ENCODE peak calls at places on chromosomes 12 and 14, in five cellular contexts. A is IMR-90, C is neuronal stem cell, V is mesendoderm, W is H9. K is an unnamed sample.

GRCh38 chr12:4957781-4958180 is 48.1 kb downstream of the KCNA1 start:
- DNase-seq in A (no peak), C (no peak), V (no peak), W (no peak), K (no peak)

GRCh38 chr12:94534761-94535613 is 75.3 kb upstream of the CEP83 start:
- DNase-seq in A (no peak), C (peak), V (no peak), W (no peak), K (no peak)

GRCh38 chr12:85441740-85442139 is 161.7 kb downstream of the ALX1 start:
- DNase-seq in A (peak), C (no peak), V (no peak), W (no peak), K (no peak)

GRCh38 chr14:56339855-56340701 is 221.9 kb downstream of the PELI2 start:
- DNase-seq in A (peak), C (peak), V (peak), W (peak), K (peak)

GRCh38 chr14:74843653-74844052 is 32.3 kb downstream of the PROX2 start:
- DNase-seq in A (peak), C (no peak), V (no peak), W (no peak), K (peak)

GRCh38 chr12:101875112-101875961 is 2.0 kb upstream of the DRAM1 start:
- DNase-seq in A (peak), C (no peak), V (no peak), W (no peak), K (no peak)

GRCh38 chr12:42744539-42745156 is 155.1 kb upstream of the PRICKLE1 start:
- DNase-seq in A (no peak), C (no peak), V (peak), W (no peak), K (peak)

GRCh38 chr14:69580009-69580577 is 5.4 kb upstream of the CCDC177 start:
- DNase-seq in A (peak), C (no peak), V (peak), W (peak), K (peak)

GRCh38 chr14:72974661-72975060 is 48.4 kb downstream of the DCAF4 start:
- DNase-seq in A (no peak), C (no peak), V (no peak), W (no peak), K (no peak)

GRCh38 chr12:46208370-46208769 is 60.5 kb downstream of the SLC38A1 start:
- DNase-seq in A (no peak), C (no peak), V (no peak), W (no peak), K (no peak)

GRCh38 chr12:100927825-100928224 is 133.2 kb downstream of the ANO4 start:
- DNase-seq in A (peak), C (no peak), V (no peak), W (no peak), K (no peak)

GRCh38 chr12:93990832-93991748 is 157.3 kb upstream of the PLXNC1 start:
- DNase-seq in A (peak), C (peak), V (peak), W (peak), K (no peak)

GRCh38 chr12:33357181-33357580 is 82.4 kb downstream of the SYT10 start:
- DNase-seq in A (no peak), C (no peak), V (no peak), W (no peak), K (peak)

GRCh38 chr12:67752226-67752732 is 103.7 kb downstream of the DYRK2 start:
- DNase-seq in A (peak), C (no peak), V (no peak), W (no peak), K (no peak)

GRCh38 chr12:57319678-57320469 is 68.9 kb upstream of the STAC3 start:
- DNase-seq in A (no peak), C (no peak), V (peak), W (no peak), K (no peak)

GRCh38 chr14:74573421-74574091 is 38.5 kb downstream of the LTBP2 start:
- DNase-seq in A (no peak), C (no peak), V (peak), W (peak), K (peak)

GRCh38 chr12:4909397-4909733 is 340 bp upstream of the KCNA1 start:
- DNase-seq in A (no peak), C (no peak), V (peak), W (peak), K (no peak)

GRCh38 chr14:72666610-72667009 is 227.3 kb downstream of the DPF3 start:
- DNase-seq in A (peak), C (no peak), V (no peak), W (no peak), K (peak)

GRCh38 chr12:58323676-58324075 is 382.3 kb downstream of the ATP23 start:
- DNase-seq in A (peak), C (no peak), V (no peak), W (no peak), K (peak)

GRCh38 chr14:67580336-67581230 is 19.5 kb downstream of the PIGH start:
- DNase-seq in A (no peak), C (no peak), V (no peak), W (no peak), K (no peak)

GRCh38 chr14:61573748-61574513 is 121.4 kb upstream of the HIF1A start:
- DNase-seq in A (peak), C (no peak), V (peak), W (no peak), K (peak)
- H3K9ac ChIP-seq in A (no peak), C (no peak), V (no peak), W (no peak), K (no peak)

GRCh38 chr12:12399906-12400305 is 43.0 kb downstream of the BORCS5 start:
- DNase-seq in A (no peak), C (no peak), V (no peak), W (no peak), K (no peak)
- H3K4ac ChIP-seq in A (no peak), C (no peak), V (no peak), W (no peak), K (no peak)

DNA sequence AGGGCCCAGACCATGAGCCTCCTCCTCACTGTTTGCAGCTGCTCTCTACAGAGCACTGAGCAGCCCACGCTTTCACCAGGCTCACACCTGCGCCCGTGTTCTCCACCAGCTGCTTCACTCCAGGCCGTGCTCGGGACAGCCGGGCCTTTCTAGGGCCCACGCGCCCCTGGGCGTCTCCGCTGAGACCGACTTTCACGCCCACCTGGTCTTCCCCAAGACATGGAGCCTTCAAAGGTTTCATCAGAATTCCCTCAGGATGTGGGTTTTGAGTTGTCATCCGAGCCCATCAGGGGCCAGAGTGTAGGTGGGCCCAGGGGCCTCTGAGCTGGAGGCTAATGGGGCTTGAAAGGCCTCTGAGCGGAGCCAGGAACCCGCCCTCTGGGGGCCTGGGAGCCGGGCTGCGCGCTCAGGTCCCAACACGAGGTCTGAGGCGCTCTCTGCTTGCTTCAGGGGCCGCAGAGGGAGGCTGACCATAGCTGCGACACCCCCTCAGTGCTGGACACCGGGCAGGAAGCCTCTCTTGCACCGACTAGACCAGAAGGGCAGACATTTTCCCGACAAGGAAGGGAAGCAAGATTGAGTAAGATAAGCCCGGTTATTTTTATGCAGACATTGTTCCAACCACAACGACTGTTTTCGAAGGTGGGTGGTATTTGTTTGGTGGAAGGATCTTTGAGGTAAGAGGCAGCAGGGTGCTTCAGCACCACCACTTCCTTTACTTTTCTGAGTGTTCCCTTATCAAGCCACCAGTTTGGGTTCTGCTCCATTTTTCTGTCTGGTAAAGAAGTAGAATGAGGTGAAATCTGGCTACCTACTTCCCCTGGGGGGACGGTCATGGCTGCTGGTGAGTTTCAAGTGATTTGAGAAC is 125.0 kb upstream of the FUT8 start:
- DNase-seq in A (no peak), C (no peak), V (no peak), W (peak), K (no peak)
- H3K9ac ChIP-seq in A (no peak), C (no peak), V (no peak), W (no peak), K (no peak)

DNA sequence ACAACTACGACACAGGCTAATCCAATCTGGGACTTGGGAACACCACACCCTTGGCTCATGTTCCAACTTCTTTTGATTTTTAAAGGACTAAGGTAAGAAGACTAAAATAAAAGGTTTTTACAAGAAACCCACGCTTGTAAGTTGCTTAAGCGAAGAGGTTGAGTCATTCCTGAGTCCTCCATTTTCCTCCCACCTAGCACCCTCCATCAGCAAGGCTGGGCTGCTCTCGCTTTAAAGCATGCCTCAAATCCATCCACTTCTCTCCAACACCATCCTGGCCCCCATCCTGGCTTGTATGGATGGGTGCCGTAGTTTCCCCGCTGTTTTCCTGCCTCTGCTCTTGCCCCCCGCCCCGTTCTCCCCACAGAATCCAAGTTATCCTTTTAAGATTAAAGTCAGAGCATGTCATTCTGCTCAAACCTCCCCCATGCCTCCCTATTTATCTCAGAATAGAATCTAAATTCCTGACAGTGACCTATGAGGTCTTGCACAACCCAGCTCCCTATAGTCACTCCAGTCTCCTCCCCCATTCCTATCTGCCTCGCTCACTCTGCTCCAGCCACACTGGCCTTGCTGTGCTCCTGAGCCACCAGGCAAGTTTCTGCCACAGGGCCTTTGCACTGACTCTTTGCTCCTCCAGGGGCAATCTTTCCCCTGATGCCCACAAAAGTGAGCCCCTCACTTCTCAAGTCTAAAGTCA is 34.5 kb downstream of the SCARB1 start:
- DNase-seq in A (peak), C (no peak), V (peak), W (no peak), K (peak)
- H3K4ac ChIP-seq in A (peak), C (no peak), V (no peak), W (no peak), K (peak)

GRCh38 chr14:24293525-24293924 is 6.1 kb downstream of the DHRS1 start:
- DNase-seq in A (no peak), C (no peak), V (no peak), W (no peak), K (no peak)

GRCh38 chr14:24299255-24300191 is at the start of the genes DHRS1 and NOP9:
- DNase-seq in A (peak), C (peak), V (peak), W (peak), K (peak)

GRCh38 chr14:24297190-24297964 is 2.2 kb downstream of the DHRS1 start:
- DNase-seq in A (peak), C (no peak), V (peak), W (no peak), K (peak)

GRCh38 chr14:24298892-24299254 is 707 bp downstream of the DHRS1 start:
- DNase-seq in A (peak), C (no peak), V (peak), W (peak), K (peak)

DNA sequence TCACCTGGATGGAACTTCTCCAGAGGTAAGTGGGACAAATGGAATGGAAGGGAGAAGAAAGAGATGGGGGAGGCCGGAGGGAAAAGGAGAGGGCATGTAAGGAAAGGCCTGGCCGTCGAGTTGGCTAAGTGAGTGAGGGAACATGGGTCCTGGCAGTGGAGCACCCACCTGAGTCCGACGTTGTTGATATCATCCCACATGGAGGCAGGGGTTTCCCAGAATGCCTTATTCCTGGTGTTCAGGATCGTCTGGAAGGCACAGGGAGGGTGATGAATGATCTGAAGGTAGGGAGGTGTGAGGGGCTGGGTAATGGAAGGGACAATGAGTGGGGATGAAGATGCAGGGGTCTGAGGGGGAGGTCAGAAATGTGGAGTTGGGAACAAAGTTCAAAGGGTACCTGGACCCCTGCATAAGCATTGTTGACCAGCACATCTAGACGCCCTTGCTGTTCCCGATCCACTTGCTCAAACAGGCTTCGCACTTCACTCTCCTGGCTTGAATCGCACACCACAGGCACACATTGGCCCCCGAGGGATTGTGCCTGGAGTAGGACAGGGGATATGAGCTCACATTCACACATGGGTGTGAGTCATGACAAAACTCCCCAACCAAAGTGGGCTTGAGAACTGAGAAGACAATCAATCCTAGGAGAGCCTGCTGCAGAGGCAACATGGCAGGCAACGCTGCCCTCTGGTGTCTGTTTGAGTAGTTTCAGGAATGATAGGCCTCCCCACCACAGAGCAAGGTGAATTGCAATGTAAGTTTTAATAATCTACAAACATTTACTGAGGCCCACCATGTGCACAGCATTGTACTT is 3.0 kb downstream of the DHRS1 start:
- DNase-seq in A (peak), C (peak), V (peak), W (peak), K (peak)
- H3K9ac ChIP-seq in A (no peak), C (no peak), V (peak), W (no peak), K (no peak)

GRCh38 chr14:52351561-52352491 is 37.7 kb downstream of the PTGER2 start:
- DNase-seq in A (peak), C (no peak), V (no peak), W (no peak), K (no peak)
- H3K4ac ChIP-seq in A (peak), C (no peak), V (no peak), W (no peak), K (no peak)